ENCODE peak calls at places on chromosomes 11 and 22, in four cellular contexts. I is heart left ventricle, L is stomach, H is ovary. X is an unnamed sample.

GRCh38 chr11:126949066-126949945 is 51.3 kb downstream of the KIRREL3 start:
- DNase-seq in I (no peak), L (no peak), H (no peak), X (no peak)

GRCh38 chr11:22583963-22584492 is 41.6 kb downstream of the FANCF start:
- DNase-seq in I (no peak), L (no peak), H (no peak), X (no peak)

GRCh38 chr11:68038226-68038717 is 553 bp upstream of the TCIRG1 start:
- DNase-seq in I (peak; percentile 44), L (no peak), H (no peak), X (no peak)

GRCh38 chr22:50398698-50399648 is 55.8 kb downstream of the PPP6R2 start:
- DNase-seq in I (no peak), L (peak; percentile 63), H (no peak), X (no peak)

GRCh38 chr11:77416357-77416756 is 57.5 kb downstream of the PAK1 start:
- DNase-seq in I (no peak), L (no peak), H (no peak), X (no peak)

GRCh38 chr11:98940913-98941312 is 79.8 kb upstream of the CNTN5 start:
- DNase-seq in I (no peak), L (no peak), H (no peak), X (no peak)

GRCh38 chr11:34655335-34656008 is 34.6 kb downstream of the EHF start:
- DNase-seq in I (no peak), L (no peak), H (no peak), X (no peak)

GRCh38 chr11:100403817-100404216 is 283.3 kb upstream of the ARHGAP42 start:
- DNase-seq in I (no peak), L (no peak), H (no peak), X (no peak)

GRCh38 chr22:22768885-22769284 is 118.7 kb upstream of the IGLL5 start:
- DNase-seq in I (no peak), L (no peak), H (no peak), X (peak; percentile 28)

GRCh38 chr11:103730151-103730940 is 306.1 kb upstream of the DDI1 start:
- DNase-seq in I (no peak), L (no peak), H (no peak), X (no peak)

GRCh38 chr11:87600938-87601337 is 563.2 kb downstream of the TMEM135 start:
- DNase-seq in I (no peak), L (no peak), H (no peak), X (no peak)

GRCh38 chr11:119742263-119742861 is 13.4 kb upstream of the NECTIN1 start:
- DNase-seq in I (no peak), L (no peak), H (no peak), X (no peak)

GRCh38 chr11:8701891-8702597 is 19.5 kb downstream of the RPL27A start:
- DNase-seq in I (no peak), L (no peak), H (no peak), X (no peak)

GRCh38 chr11:83219095-83219494 is 25.6 kb downstream of the ANKRD42 start:
- DNase-seq in I (no peak), L (no peak), H (no peak), X (no peak)

GRCh38 chr11:59551651-59552521 is 40.5 kb downstream of the OR4D9 start:
- DNase-seq in I (no peak), L (no peak), H (peak; percentile 74), X (peak; percentile 40)

GRCh38 chr11:102840018-102840417 is 3.4 kb downstream of the MMP3 start:
- DNase-seq in I (no peak), L (no peak), H (no peak), X (no peak)

GRCh38 chr22:44389181-44389580 is 76.4 kb upstream of the SHISAL1 start:
- DNase-seq in I (peak; percentile 14), L (no peak), H (no peak), X (peak; percentile 76)

GRCh38 chr11:115761817-115762216 is 257.6 kb upstream of the CADM1 start:
- DNase-seq in I (no peak), L (no peak), H (no peak), X (no peak)

GRCh38 chr11:87141322-87141721 is 103.6 kb downstream of the TMEM135 start:
- DNase-seq in I (no peak), L (no peak), H (no peak), X (no peak)

GRCh38 chr11:114705280-114706024 is 27.1 kb downstream of the NXPE2 start:
- DNase-seq in I (peak; percentile 47), L (no peak), H (no peak), X (peak; percentile 63)

GRCh38 chr11:85967457-85967856 is 101.4 kb downstream of the PICALM start:
- DNase-seq in I (no peak), L (no peak), H (no peak), X (no peak)

GRCh38 chr11:103327721-103328120 is 218.5 kb downstream of the DYNC2H1 start:
- DNase-seq in I (no peak), L (no peak), H (no peak), X (no peak)

GRCh38 chr11:92707665-92708064 is 261.8 kb upstream of the MTNR1B start:
- DNase-seq in I (no peak), L (no peak), H (no peak), X (no peak)

GRCh38 chr11:119099707-119100106 is 1.9 kb downstream of the DPAGT1 start:
- DNase-seq in I (no peak), L (no peak), H (no peak), X (no peak)

GRCh38 chr11:129248618-129249017 is 56.5 kb upstream of the ARHGAP32 start:
- DNase-seq in I (no peak), L (no peak), H (no peak), X (no peak)

GRCh38 chr22:50074551-50075042 is 10.6 kb downstream of the MLC1 start:
- DNase-seq in I (no peak), L (peak; percentile 68), H (no peak), X (no peak)

DNA sequence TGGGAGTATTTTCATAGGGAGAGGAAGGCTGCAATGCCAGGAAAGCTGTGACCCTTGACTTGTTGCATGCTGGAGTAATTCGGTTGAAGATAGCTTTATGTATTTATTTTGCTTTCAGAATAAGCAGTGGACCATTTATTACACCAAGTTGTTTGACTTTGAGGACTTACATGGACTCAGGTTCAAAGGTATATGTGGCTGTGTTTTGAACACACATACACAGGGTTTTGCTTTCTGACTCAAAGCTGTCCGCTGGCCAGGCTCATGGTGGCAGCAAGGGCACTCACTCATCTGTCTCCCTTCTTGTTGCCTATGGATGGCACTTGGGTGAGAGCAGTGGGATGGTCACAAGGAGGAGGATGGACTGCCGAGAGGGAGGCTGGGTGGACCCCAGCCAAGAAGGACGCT is 6.5 kb downstream of the TIMP3 start:
- DNase-seq in I (no peak), L (no peak), H (no peak), X (no peak)
- TF ChIP-seq CTCF in I (no peak), L (no peak), H (no peak), X (no peak)

GRCh38 chr11:62153087-62153395 is 29.2 kb downstream of the INCENP start:
- DNase-seq in I (no peak), L (no peak), H (no peak), X (no peak)
- TF ChIP-seq POLR2A in I (no peak), L (no peak), H (no peak), X (no peak)

GRCh38 chr22:33896801-33897620 is 23.3 kb downstream of the LARGE1 start:
- DNase-seq in I (no peak), L (no peak), H (no peak), X (no peak)
- H3K4me3 ChIP-seq in I (no peak overlapping the region), L (no peak overlapping the region), H (no peak overlapping the region), X (no peak overlapping the region)

GRCh38 chr11:64725601-64726139 is 2.7 kb upstream of the NRXN2 start:
- DNase-seq in I (no peak), L (no peak), H (no peak), X (no peak)
- TF ChIP-seq CTCF in I (no peak), L (no peak), H (no peak), X (no peak)

DNA sequence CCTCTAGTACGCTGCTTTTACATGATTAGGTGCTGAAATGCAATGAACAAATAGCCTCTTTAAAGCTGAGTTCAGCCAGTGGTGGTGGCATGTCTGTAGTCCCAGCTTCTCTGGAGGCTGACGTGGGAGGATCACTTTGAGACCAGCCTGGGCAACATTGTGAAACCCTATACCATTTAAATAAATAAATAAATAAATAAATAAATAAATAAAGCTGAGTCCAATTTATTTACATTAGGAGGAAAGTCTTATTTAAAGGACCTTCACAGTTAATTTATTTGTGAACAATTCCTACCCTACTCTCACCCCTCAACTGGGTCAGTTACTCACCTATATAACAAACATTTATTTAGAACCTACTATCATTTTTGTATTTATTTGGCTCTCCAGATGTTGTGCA is 4.8 kb upstream of the CHRDL2 start:
- DNase-seq in I (no peak), L (no peak), H (no peak), X (no peak)
- TF ChIP-seq POLR2A in I (no peak), L (no peak), H (no peak), X (no peak)

DNA sequence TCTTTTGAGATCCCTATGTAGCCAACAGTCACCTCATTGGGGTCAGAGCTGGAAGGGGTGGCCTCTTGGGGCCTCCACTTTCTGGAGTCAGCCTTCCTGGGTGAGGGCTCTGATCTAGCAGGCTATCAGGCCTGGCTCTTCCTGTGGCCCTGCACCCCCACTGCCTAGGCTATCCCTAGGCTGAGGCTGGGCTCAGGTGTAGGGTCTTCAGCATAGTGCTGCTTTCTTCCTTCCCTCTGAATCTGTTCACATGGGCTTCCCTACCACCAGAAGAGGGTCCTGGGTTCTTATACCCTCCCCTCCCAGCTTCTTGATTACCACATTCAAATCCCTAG is 456 bp upstream of the SPI1 start:
- DNase-seq in I (no peak), L (no peak), H (no peak), X (no peak)
- H3K4me3 ChIP-seq in I (no peak overlapping the region), L (no peak overlapping the region), H (no peak overlapping the region), X (no peak overlapping the region)

GRCh38 chr11:39365809-39366436 is 2093.5 kb downstream of the LRRC4C start:
- DNase-seq in I (no peak), L (no peak), H (no peak), X (no peak)
- TF ChIP-seq CTCF in I (no peak), L (no peak), H (no peak), X (no peak)

DNA sequence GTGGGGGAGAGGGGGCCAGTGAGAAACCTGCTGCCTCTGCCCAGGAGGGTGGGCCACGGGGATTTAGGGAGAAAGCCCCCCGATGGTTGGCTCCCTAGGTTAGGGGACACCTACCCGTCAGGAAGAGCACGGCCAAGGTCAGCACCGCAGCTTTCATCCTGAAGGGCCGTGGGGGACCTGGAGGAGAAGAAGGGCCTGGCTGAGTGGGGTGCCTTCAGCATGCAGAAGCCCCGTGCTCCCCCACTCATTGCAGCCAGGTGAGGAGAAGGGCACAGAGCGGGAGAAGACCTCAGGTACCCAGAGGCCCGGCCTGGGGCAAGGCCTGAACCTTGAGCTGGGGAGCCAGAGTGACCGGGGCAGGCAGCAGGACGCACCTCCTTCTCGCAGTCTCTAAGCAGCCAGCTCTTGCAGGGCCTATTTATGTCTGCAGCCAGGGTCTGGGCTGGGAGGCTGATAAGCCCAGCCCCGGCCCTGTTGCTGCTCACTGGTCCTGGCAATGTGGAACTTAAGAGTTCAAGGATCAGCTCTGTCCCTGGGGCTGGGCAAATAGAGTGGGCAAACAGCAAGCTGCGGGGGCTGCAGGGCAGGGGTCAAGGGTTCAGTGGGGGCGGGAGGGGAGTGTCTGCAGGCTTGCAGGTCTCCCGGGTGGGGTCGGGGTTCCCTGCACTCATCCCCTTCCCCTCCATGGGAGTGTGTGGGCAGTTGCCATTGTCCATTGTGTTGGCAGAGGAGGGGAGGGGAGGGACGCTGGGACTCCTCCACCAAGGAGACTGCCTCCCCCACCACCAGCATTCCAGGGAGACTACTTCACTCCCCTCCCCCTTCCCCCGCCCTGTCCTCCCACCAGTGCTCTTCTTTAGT is at the start of gene APOA1:
- DNase-seq in I (peak; percentile 49), L (no peak), H (no peak), X (no peak)
- TF ChIP-seq POLR2A in I (no peak), L (no peak), H (no peak), X (no peak)

X was measured in lower leg skin.